ENCODE peak calls at places on chromosomes 13 and 19, in seven cellular contexts. One of them, this sample, is unnamed.

GRCh38 chr13:112209266-112209665 is 142.3 kb downstream of the SOX1 start:
- DNase-seq in fibroblast of lung: no peak
- DNase-seq in AG09309: no peak
- DNase-seq in uterus: no peak
- DNase-seq in endothelial cell: no peak
- DNase-seq in mesothelial cell of epicardium: no peak
- DNase-seq in retinal pigment epithelial cell: no peak
- DNase-seq in this sample: no peak

GRCh38 chr19:32543107-32543900 is 37.7 kb upstream of the PDCD5 start:
- DNase-seq in fibroblast of lung: peak; percentile 25
- DNase-seq in mesothelial cell of epicardium: no peak
- DNase-seq in endothelial cell: no peak
- DNase-seq in retinal pigment epithelial cell: peak; percentile 90
- DNase-seq in AG09309: no peak
- DNase-seq in uterus: no peak
- DNase-seq in this sample: no peak

GRCh38 chr19:33514885-33515485 is 6.6 kb downstream of the PEPD start:
- DNase-seq in mesothelial cell of epicardium: no peak
- DNase-seq in AG09309: no peak
- DNase-seq in uterus: no peak
- DNase-seq in endothelial cell: no peak
- DNase-seq in retinal pigment epithelial cell: no peak
- DNase-seq in fibroblast of lung: peak; percentile 27
- DNase-seq in this sample: no peak

GRCh38 chr19:53553865-53554791 is 16.2 kb downstream of the ZNF331 start:
- DNase-seq in AG09309: peak; percentile 61
- DNase-seq in fibroblast of lung: peak; percentile 88
- DNase-seq in endothelial cell: peak; percentile 61
- DNase-seq in uterus: peak; percentile 87
- DNase-seq in mesothelial cell of epicardium: peak; percentile 27
- DNase-seq in retinal pigment epithelial cell: no peak
- DNase-seq in this sample: peak; percentile 94

GRCh38 chr19:51760811-51761356 is at the start of gene FPR2:
- DNase-seq in endothelial cell: no peak
- DNase-seq in fibroblast of lung: no peak
- DNase-seq in AG09309: no peak
- DNase-seq in mesothelial cell of epicardium: no peak
- DNase-seq in uterus: no peak
- DNase-seq in retinal pigment epithelial cell: no peak
- DNase-seq in this sample: no peak

GRCh38 chr19:23305555-23305954 is 55.4 kb upstream of the ZNF724 start:
- DNase-seq in mesothelial cell of epicardium: no peak
- DNase-seq in retinal pigment epithelial cell: no peak
- DNase-seq in uterus: no peak
- DNase-seq in endothelial cell: no peak
- DNase-seq in AG09309: no peak
- DNase-seq in fibroblast of lung: no peak
- DNase-seq in this sample: no peak

GRCh38 chr19:28705008-28705407 is 507.9 kb downstream of the UQCRFS1 start:
- DNase-seq in fibroblast of lung: peak; percentile 92
- DNase-seq in mesothelial cell of epicardium: no peak
- DNase-seq in endothelial cell: no peak
- DNase-seq in uterus: no peak
- DNase-seq in AG09309: peak; percentile 68
- DNase-seq in retinal pigment epithelial cell: peak; percentile 79
- DNase-seq in this sample: no peak

GRCh38 chr13:41274881-41275280 is 11.5 kb upstream of the MTRF1 start:
- DNase-seq in uterus: no peak
- DNase-seq in AG09309: no peak
- DNase-seq in fibroblast of lung: no peak
- DNase-seq in mesothelial cell of epicardium: no peak
- DNase-seq in endothelial cell: no peak
- DNase-seq in retinal pigment epithelial cell: no peak
- DNase-seq in this sample: no peak

GRCh38 chr19:47036233-47036651 is 12.2 kb downstream of the TMEM160 start:
- DNase-seq in fibroblast of lung: no peak
- DNase-seq in uterus: no peak
- DNase-seq in mesothelial cell of epicardium: no peak
- DNase-seq in AG09309: no peak
- DNase-seq in retinal pigment epithelial cell: no peak
- DNase-seq in endothelial cell: no peak
- DNase-seq in this sample: peak; percentile 49

GRCh38 chr13:76942363-76942762 is 5.9 kb upstream of the ACOD1 start:
- DNase-seq in AG09309: no peak
- DNase-seq in mesothelial cell of epicardium: no peak
- DNase-seq in fibroblast of lung: no peak
- DNase-seq in endothelial cell: no peak
- DNase-seq in uterus: no peak
- DNase-seq in retinal pigment epithelial cell: no peak
- DNase-seq in this sample: no peak

GRCh38 chr13:50589139-50589538 is 254.4 kb downstream of the DLEU7 start:
- DNase-seq in uterus: no peak
- DNase-seq in AG09309: peak; percentile 93
- DNase-seq in mesothelial cell of epicardium: no peak
- DNase-seq in retinal pigment epithelial cell: no peak
- DNase-seq in endothelial cell: no peak
- DNase-seq in fibroblast of lung: peak; percentile 99
- DNase-seq in this sample: peak; percentile 27

GRCh38 chr13:59145381-59145780 is 1018.3 kb downstream of the DIAPH3 start:
- DNase-seq in AG09309: no peak
- DNase-seq in fibroblast of lung: no peak
- DNase-seq in uterus: no peak
- DNase-seq in endothelial cell: no peak
- DNase-seq in retinal pigment epithelial cell: no peak
- DNase-seq in mesothelial cell of epicardium: no peak
- DNase-seq in this sample: no peak

GRCh38 chr19:661427-662196 is 1.4 kb downstream of the RNF126 start:
- DNase-seq in mesothelial cell of epicardium: no peak
- DNase-seq in retinal pigment epithelial cell: no peak
- DNase-seq in uterus: no peak
- DNase-seq in fibroblast of lung: no peak
- DNase-seq in AG09309: no peak
- DNase-seq in endothelial cell: no peak
- DNase-seq in this sample: peak; percentile 79

GRCh38 chr19:6536138-6536671 is 5.4 kb downstream of the TNFSF9 start:
- DNase-seq in uterus: peak; percentile 20
- DNase-seq in retinal pigment epithelial cell: no peak
- DNase-seq in AG09309: no peak
- DNase-seq in fibroblast of lung: peak; percentile 36
- DNase-seq in endothelial cell: no peak
- DNase-seq in mesothelial cell of epicardium: no peak
- DNase-seq in this sample: peak; percentile 92

GRCh38 chr13:29758591-29759114 is 91.8 kb downstream of the UBL3 start:
- DNase-seq in mesothelial cell of epicardium: no peak
- DNase-seq in uterus: no peak
- DNase-seq in fibroblast of lung: no peak
- DNase-seq in AG09309: no peak
- DNase-seq in retinal pigment epithelial cell: no peak
- DNase-seq in endothelial cell: no peak
- DNase-seq in this sample: peak; percentile 84

GRCh38 chr13:29760561-29760960 is 89.9 kb downstream of the UBL3 start:
- DNase-seq in AG09309: no peak
- DNase-seq in uterus: no peak
- DNase-seq in fibroblast of lung: peak; percentile 20
- DNase-seq in endothelial cell: no peak
- DNase-seq in mesothelial cell of epicardium: no peak
- DNase-seq in retinal pigment epithelial cell: no peak
- DNase-seq in this sample: no peak

GRCh38 chr13:29763426-29764180 is 86.8 kb downstream of the UBL3 start:
- DNase-seq in fibroblast of lung: no peak
- DNase-seq in AG09309: no peak
- DNase-seq in mesothelial cell of epicardium: no peak
- DNase-seq in endothelial cell: no peak
- DNase-seq in retinal pigment epithelial cell: no peak
- DNase-seq in uterus: no peak
- DNase-seq in this sample: no peak

GRCh38 chr13:29761160-29761559 is 89.3 kb downstream of the UBL3 start:
- DNase-seq in fibroblast of lung: no peak
- DNase-seq in AG09309: no peak
- DNase-seq in retinal pigment epithelial cell: no peak
- DNase-seq in endothelial cell: no peak
- DNase-seq in mesothelial cell of epicardium: no peak
- DNase-seq in uterus: no peak
- DNase-seq in this sample: no peak

DNA sequence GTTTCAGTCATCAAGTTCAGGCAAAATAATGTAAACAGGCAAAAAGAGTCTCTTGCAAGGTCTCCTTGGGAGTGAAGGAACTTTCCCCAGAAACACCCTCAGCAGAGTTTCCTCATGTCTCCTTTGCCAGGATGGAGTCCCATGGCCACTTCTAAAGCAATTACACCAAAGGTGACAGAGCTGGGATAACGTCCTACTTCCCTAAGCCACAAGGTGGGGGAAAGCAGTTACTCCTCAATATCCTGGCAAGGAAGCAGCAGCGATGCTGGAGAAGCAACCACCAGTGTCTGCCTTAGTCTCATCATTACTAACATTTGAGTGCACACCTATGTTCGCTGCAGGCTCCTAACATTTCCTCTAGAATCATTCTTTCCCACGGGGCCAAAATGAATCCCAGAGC is 88.6 kb downstream of the UBL3 start:
- DNase-seq in AG09309: no peak
- DNase-seq in uterus: no peak
- DNase-seq in endothelial cell: no peak
- DNase-seq in fibroblast of lung: no peak
- DNase-seq in retinal pigment epithelial cell: no peak
- DNase-seq in mesothelial cell of epicardium: no peak
- DNase-seq in this sample: no peak
- TF ChIP-seq CTCF in AG09309: no peak
- TF ChIP-seq CTCF in uterus: no peak
- TF ChIP-seq CTCF in endothelial cell: no peak
- TF ChIP-seq CTCF in fibroblast of lung: no peak
- TF ChIP-seq CTCF in retinal pigment epithelial cell: no peak
- TF ChIP-seq CTCF in mesothelial cell of epicardium: no peak
- TF ChIP-seq CTCF in this sample: no peak

GRCh38 chr19:2266183-2266993 is 10.2 kb upstream of the JSRP1 start:
- DNase-seq in mesothelial cell of epicardium: peak; percentile 60
- DNase-seq in uterus: peak; percentile 78
- DNase-seq in retinal pigment epithelial cell: peak; percentile 15
- DNase-seq in AG09309: no peak
- DNase-seq in endothelial cell: no peak
- DNase-seq in fibroblast of lung: peak; percentile 71
- DNase-seq in this sample: peak; percentile 71

GRCh38 chr19:2260341-2260751 is 4.1 kb upstream of the JSRP1 start:
- DNase-seq in uterus: no peak
- DNase-seq in mesothelial cell of epicardium: no peak
- DNase-seq in retinal pigment epithelial cell: no peak
- DNase-seq in endothelial cell: no peak
- DNase-seq in AG09309: no peak
- DNase-seq in fibroblast of lung: peak; percentile 53
- DNase-seq in this sample: no peak

GRCh38 chr19:2255982-2256685 is at the start of gene JSRP1:
- DNase-seq in mesothelial cell of epicardium: no peak
- DNase-seq in AG09309: no peak
- DNase-seq in endothelial cell: no peak
- DNase-seq in fibroblast of lung: no peak
- DNase-seq in uterus: no peak
- DNase-seq in retinal pigment epithelial cell: no peak
- DNase-seq in this sample: no peak

GRCh38 chr19:2259331-2259730 is 3.1 kb upstream of the JSRP1 start:
- DNase-seq in retinal pigment epithelial cell: no peak
- DNase-seq in AG09309: no peak
- DNase-seq in mesothelial cell of epicardium: no peak
- DNase-seq in fibroblast of lung: no peak
- DNase-seq in uterus: no peak
- DNase-seq in endothelial cell: no peak
- DNase-seq in this sample: no peak

DNA sequence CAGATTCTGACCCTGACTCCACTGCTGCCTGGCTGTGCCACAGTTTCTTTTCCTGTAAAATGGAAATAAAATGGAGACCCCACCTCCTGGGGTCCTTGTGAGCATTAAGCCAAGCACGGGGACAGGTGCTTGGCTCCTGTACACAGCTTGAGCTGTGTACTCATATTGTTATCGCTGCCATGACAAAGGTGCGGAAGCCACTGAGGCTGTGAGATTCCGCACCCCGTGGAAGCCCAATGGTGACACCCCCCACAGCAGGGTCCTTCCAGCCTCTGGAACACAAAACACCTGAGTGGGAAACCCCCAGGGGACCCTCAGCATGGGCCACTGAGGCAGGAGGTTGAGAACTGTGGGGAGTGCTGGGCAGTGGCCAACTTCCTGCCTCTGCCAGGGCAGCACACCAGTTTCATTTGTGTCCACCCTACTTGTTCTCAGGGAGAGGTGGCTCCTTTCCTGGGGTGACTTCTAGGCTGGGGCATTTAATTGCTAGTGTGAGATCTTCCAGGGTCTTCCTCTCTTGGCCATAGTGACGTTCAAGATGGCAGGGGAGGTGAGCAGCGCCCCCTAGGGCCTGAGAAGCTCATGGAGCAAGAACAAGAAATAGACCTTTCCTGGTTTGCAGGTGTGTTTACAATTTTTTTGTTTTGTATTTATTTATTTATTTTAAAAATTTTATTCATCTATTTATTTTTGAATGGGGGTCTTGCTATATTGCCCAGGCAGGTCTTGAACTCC is 5.4 kb upstream of the JSRP1 start:
- DNase-seq in endothelial cell: no peak
- DNase-seq in retinal pigment epithelial cell: no peak
- DNase-seq in mesothelial cell of epicardium: no peak
- DNase-seq in AG09309: no peak
- DNase-seq in uterus: no peak
- DNase-seq in fibroblast of lung: no peak
- DNase-seq in this sample: peak; percentile 84
- TF ChIP-seq CTCF in endothelial cell: peak; percentile 48
- TF ChIP-seq CTCF in retinal pigment epithelial cell: peak; percentile 68
- TF ChIP-seq CTCF in mesothelial cell of epicardium: peak; percentile 34
- TF ChIP-seq CTCF in AG09309: peak; percentile 65
- TF ChIP-seq CTCF in uterus: no peak
- TF ChIP-seq CTCF in fibroblast of lung: peak; percentile 64
- TF ChIP-seq CTCF in this sample: peak; percentile 92

DNA sequence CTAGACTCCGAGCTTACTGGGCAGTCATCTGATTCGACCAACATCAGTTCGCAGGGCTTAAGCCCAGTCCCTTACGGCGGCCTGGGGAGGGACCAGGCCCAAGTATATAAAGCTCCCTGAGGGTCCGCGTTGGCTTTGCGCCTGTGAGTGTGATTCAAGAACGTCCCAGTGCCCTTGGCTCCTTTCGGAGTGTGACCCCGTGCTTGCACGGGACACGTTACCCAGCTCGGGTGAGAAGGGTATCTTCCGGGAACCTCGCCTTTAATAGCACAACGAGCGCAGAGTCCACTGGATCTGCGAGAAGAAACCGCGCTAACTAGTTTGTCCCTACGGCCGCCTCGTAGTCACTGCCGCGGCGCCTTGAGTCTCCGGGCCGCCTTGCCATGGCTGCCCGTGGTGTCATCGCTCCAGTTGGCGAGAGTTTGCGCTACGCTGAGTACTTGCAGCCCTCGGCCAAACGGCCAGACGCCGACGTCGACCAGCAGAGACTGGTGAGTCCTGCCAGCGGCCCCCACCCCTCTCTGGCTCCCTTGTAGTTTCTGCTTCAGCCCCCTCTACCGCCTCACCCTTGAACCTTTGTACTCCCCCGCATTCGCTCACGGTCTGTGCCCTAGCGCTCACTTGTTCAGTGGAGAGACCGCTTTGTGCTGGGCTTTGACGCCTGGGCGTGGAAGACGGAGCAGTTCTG is at the start of gene DNAJC15:
- DNase-seq in AG09309: no peak
- DNase-seq in retinal pigment epithelial cell: peak; percentile 56
- DNase-seq in mesothelial cell of epicardium: peak; percentile 62
- DNase-seq in fibroblast of lung: peak; percentile 83
- DNase-seq in endothelial cell: peak; percentile 73
- DNase-seq in uterus: peak; percentile 62
- DNase-seq in this sample: peak; percentile 86
- TF ChIP-seq CTCF in AG09309: peak; percentile 5
- TF ChIP-seq CTCF in retinal pigment epithelial cell: no peak
- TF ChIP-seq CTCF in mesothelial cell of epicardium: no peak
- TF ChIP-seq CTCF in fibroblast of lung: peak; percentile 20
- TF ChIP-seq CTCF in endothelial cell: no peak
- TF ChIP-seq CTCF in uterus: no peak
- TF ChIP-seq CTCF in this sample: no peak

GRCh38 chr13:23443878-23444277 is 10.4 kb upstream of the SACS start:
- DNase-seq in retinal pigment epithelial cell: no peak
- DNase-seq in fibroblast of lung: no peak
- DNase-seq in mesothelial cell of epicardium: no peak
- DNase-seq in endothelial cell: no peak
- DNase-seq in uterus: no peak
- DNase-seq in AG09309: no peak
- DNase-seq in this sample: no peak
- TF ChIP-seq CTCF in retinal pigment epithelial cell: no peak
- TF ChIP-seq CTCF in fibroblast of lung: no peak
- TF ChIP-seq CTCF in mesothelial cell of epicardium: no peak
- TF ChIP-seq CTCF in endothelial cell: no peak
- TF ChIP-seq CTCF in uterus: no peak
- TF ChIP-seq CTCF in AG09309: no peak
- TF ChIP-seq CTCF in this sample: no peak

This sample was measured in activated CD8-positive, alpha-beta T cell treated with anti-CD3 and anti-CD28 coated beads for 36 hours.